ENCODE peak calls at places on chromosomes 13 and 19, in seven cellular contexts. Y, Q, O, I, H, N and E are unnamed samples.

GRCh38 chr13:97307882-97308624 is 85.9 kb downstream of the MBNL2 start:
- DNase-seq in Y (peak; percentile 46), Q (peak; percentile 62), O (peak; percentile 87), I (no peak), H (no peak), N (peak; percentile 90), E (peak; percentile 50)

GRCh38 chr19:38270587-38271167 is 6.3 kb downstream of the SPINT2 start:
- DNase-seq in Y (peak; percentile 68), Q (peak; percentile 87), O (no peak), I (no peak), H (no peak), N (peak; percentile 39), E (no peak)

GRCh38 chr13:19117913-19118739 is 63.5 kb downstream of the TUBA3C start:
- DNase-seq in Y (no peak), Q (no peak), O (no peak), I (no peak), H (no peak), N (no peak), E (no peak)

GRCh38 chr19:42110658-42111057 is 21.6 kb downstream of the POU2F2 start:
- DNase-seq in Y (no peak), Q (no peak), O (no peak), I (no peak), H (no peak), N (no peak), E (no peak)

GRCh38 chr13:91154553-91154952 is 192.9 kb upstream of the MIR17HG start:
- DNase-seq in Y (no peak), Q (no peak), O (no peak), I (no peak), H (no peak), N (peak; percentile 55), E (no peak)

GRCh38 chr13:91533354-91533753 is 134.9 kb downstream of the GPC5 start:
- DNase-seq in Y (no peak), Q (no peak), O (no peak), I (no peak), H (no peak), N (no peak), E (no peak)

GRCh38 chr19:11264452-11265176 is 2.3 kb upstream of the DOCK6 start:
- DNase-seq in Y (peak; percentile 90), Q (no peak), O (peak; percentile 70), I (peak; percentile 77), H (no peak), N (no peak), E (no peak)

GRCh38 chr13:73958657-73959397 is 175.4 kb downstream of the KLF12 start:
- DNase-seq in Y (peak; percentile 53), Q (no peak), O (no peak), I (peak; percentile 26), H (peak; percentile 15), N (no peak), E (no peak)

GRCh38 chr19:49136771-49137171 is 17.4 kb downstream of the PPFIA3 start:
- DNase-seq in Y (peak; percentile 32), Q (no peak), O (no peak), I (no peak), H (no peak), N (no peak), E (no peak)

GRCh38 chr13:66691149-66691548 is 539.0 kb downstream of the PCDH9 start:
- DNase-seq in Y (no peak), Q (no peak), O (no peak), I (no peak), H (no peak), N (no peak), E (no peak)

GRCh38 chr13:28099396-28100148 is 804 bp downstream of the FLT3 start:
- DNase-seq in Y (no peak), Q (no peak), O (no peak), I (no peak), H (no peak), N (no peak), E (peak; percentile 23)
- TF ChIP-seq EZH2 in Y (no peak), Q (peak; percentile 23), O (no peak), I (no peak), H (no peak), N (peak; percentile 48), E (peak; percentile 79)

GRCh38 chr13:112074139-112074710 is 7.3 kb downstream of the SOX1 start:
- DNase-seq in Y (no peak), Q (no peak), O (no peak), I (no peak), H (no peak), N (no peak), E (peak; percentile 34)
- TF ChIP-seq EZH2 in Y (no peak), Q (no peak), O (peak; percentile 49), I (peak; percentile 88), H (peak; percentile 61), N (no peak), E (no peak)

GRCh38 chr13:83878691-83879410 is 3.4 kb downstream of the SLITRK1 start:
- DNase-seq in Y (no peak), Q (no peak), O (no peak), I (no peak), H (no peak), N (no peak), E (peak; percentile 86)

GRCh38 chr13:83880275-83881027 is 1.8 kb downstream of the SLITRK1 start:
- DNase-seq in Y (no peak), Q (no peak), O (no peak), I (no peak), H (no peak), N (no peak), E (peak; percentile 26)

GRCh38 chr13:83877901-83878300 is 4.4 kb downstream of the SLITRK1 start:
- DNase-seq in Y (no peak), Q (no peak), O (no peak), I (no peak), H (no peak), N (no peak), E (peak; percentile 73)

GRCh38 chr13:83881031-83881727 is 1.1 kb downstream of the SLITRK1 start:
- DNase-seq in Y (no peak), Q (no peak), O (no peak), I (no peak), H (no peak), N (no peak), E (peak; percentile 8)

DNA sequence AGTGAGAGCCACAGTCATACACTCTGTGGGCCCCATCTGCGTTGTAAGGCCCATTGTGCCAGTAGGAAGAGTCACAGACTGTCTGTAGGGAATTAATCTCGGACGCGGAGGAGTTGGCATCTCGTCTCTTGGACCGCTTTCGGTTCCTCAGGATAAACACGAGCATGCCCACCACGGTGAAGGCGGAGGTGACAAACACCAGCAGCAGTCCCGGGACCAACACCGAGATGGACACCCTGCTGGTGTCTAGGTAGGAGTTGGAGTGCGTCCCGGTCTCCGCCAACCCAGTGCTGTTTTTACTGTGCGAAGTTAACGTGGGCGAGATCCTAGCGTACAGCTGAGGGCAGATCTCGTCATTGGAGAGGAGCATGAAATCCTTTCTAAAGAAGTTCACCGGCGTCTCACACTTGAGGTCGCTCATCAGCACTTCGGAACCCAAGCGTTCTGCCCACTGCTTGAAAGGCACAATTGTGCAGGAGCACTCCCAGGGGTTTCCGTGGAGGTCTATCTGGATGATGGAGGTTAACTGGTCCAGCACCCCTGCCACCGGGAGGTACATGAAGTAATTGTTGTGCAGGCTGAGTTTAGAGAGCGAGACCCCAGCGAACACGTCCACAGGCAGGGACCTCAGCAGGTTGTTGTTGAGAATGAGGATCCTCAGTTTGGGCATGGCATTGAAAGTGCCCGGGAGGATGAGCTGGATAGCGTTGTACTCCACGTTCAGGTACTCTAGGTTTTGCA is 2.7 kb downstream of the SLITRK1 start:
- DNase-seq in Y (no peak), Q (peak; percentile 12), O (no peak), I (peak; percentile 5), H (no peak), N (peak; percentile 14), E (peak; percentile 43)
- TF ChIP-seq EZH2 in Y (no peak), Q (no peak), O (no peak), I (no peak), H (no peak), N (no peak), E (no peak)

DNA sequence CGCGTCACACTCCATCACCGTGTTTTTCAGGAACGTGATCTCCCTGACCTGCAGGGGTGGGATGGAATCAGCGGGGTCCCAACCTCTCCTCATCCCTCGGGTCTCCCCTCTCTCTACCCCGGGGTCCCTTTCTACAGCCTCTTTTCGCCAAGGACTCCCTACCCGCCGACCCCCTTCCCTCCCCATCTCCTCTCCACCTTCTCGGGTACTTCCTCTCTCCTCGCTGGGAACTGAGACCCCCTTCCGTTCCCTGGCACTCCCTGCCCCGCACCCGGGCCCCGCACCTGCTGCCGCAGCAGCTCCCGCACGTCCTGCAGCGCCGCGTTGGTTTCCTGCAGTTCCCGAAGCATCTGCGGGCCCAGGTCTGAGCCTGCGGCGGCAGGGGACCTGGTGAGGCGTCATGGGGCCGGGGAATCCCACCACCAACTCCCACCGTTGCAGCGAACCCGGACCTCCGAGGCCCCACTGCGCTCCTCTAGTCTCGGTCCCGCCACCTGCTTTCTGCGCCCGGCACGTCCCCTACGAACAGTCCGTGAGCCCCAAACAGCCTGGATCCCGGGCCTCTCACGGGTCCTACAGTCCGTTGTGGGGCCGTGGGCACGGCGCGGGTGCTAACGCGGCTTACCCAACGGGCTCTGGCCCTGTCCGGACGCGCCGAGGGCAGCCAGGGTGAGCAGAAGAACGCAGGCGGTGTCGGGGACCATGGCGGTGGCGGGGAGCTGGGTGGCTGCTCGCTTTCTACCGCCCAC is at the start of gene COMP:
- DNase-seq in Y (no peak), Q (peak; percentile 43), O (no peak), I (no peak), H (no peak), N (no peak), E (peak; percentile 45)
- TF ChIP-seq EZH2 in Y (no peak), Q (peak; percentile 93), O (peak; percentile 91), I (peak; percentile 76), H (peak; percentile 98), N (peak; percentile 93), E (peak; percentile 99)

GRCh38 chr19:53908933-53909415 is at the start of gene CACNG7:
- DNase-seq in Y (no peak), Q (no peak), O (no peak), I (no peak), H (no peak), N (no peak), E (peak; percentile 80)

GRCh38 chr19:53907690-53908089 is 1.4 kb upstream of the CACNG7 start:
- DNase-seq in Y (no peak), Q (no peak), O (no peak), I (no peak), H (no peak), N (no peak), E (no peak)

GRCh38 chr19:53908106-53908932 is 759 bp upstream of the CACNG7 start:
- DNase-seq in Y (no peak), Q (peak; percentile 56), O (peak; percentile 31), I (peak; percentile 49), H (no peak), N (peak; percentile 21), E (peak; percentile 88)

GRCh38 chr19:53909471-53910169 is 542 bp downstream of the CACNG7 start:
- DNase-seq in Y (no peak), Q (no peak), O (no peak), I (no peak), H (no peak), N (no peak), E (peak; percentile 32)

GRCh38 chr19:53910170-53910518 is 1.1 kb downstream of the CACNG7 start:
- DNase-seq in Y (no peak), Q (no peak), O (no peak), I (peak; percentile 17), H (no peak), N (no peak), E (peak; percentile 86)
- TF ChIP-seq EZH2 in Y (no peak), Q (no peak), O (peak; percentile 64), I (peak; percentile 45), H (no peak), N (peak; percentile 60), E (no peak)